ENCODE peak calls at places on chromosomes 3 and 15, in four cellular contexts. One of them, this sample, is unnamed. For H3K79me1, the result is how much of the 10 kb centered on the place peaks cover.

GRCh38 chr3:17942856-17943255 is 200.4 kb upstream of the TBC1D5 start:
- DNase-seq in IMR-90: no peak
- DNase-seq in H9: no peak
- DNase-seq in H1: no peak
- DNase-seq in this sample: peak

GRCh38 chr3:15265655-15266509 is 59.8 kb downstream of the CAPN7 start:
- DNase-seq in IMR-90: no peak
- DNase-seq in H1: no peak
- DNase-seq in H9: no peak
- DNase-seq in this sample: no peak

GRCh38 chr3:37979798-37980476 is 10.6 kb upstream of the VILL start:
- DNase-seq in H1: no peak
- DNase-seq in H9: no peak
- DNase-seq in IMR-90: no peak
- DNase-seq in this sample: no peak

GRCh38 chr3:35521196-35521595 is 118.1 kb upstream of the ARPP21 start:
- DNase-seq in H9: no peak
- DNase-seq in IMR-90: no peak
- DNase-seq in H1: no peak
- DNase-seq in this sample: peak

GRCh38 chr15:40006646-40007045 is 32.3 kb downstream of the SRP14 start:
- DNase-seq in H9: no peak
- DNase-seq in IMR-90: peak
- DNase-seq in H1: no peak
- DNase-seq in this sample: no peak

GRCh38 chr3:149378420-149379388 is 1.3 kb upstream of the TM4SF1 start:
- DNase-seq in IMR-90: no peak
- DNase-seq in H1: no peak
- DNase-seq in H9: no peak
- DNase-seq in this sample: no peak

GRCh38 chr15:52683585-52683984 is 4.4 kb upstream of the ATOSA start:
- DNase-seq in H9: no peak
- DNase-seq in IMR-90: no peak
- DNase-seq in H1: no peak
- DNase-seq in this sample: no peak

GRCh38 chr3:72651498-72651897 is 196.7 kb downstream of the SHQ1 start:
- DNase-seq in IMR-90: no peak
- DNase-seq in H1: no peak
- DNase-seq in H9: no peak
- DNase-seq in this sample: no peak

GRCh38 chr3:26460975-26461374 is 161.6 kb upstream of the LRRC3B start:
- DNase-seq in H1: no peak
- DNase-seq in H9: no peak
- DNase-seq in IMR-90: no peak
- DNase-seq in this sample: no peak

GRCh38 chr3:179027326-179027900 is 44.2 kb downstream of the ZMAT3 start:
- DNase-seq in IMR-90: peak
- DNase-seq in H1: no peak
- DNase-seq in H9: no peak
- DNase-seq in this sample: peak

GRCh38 chr15:81001180-81002003 is 669 bp downstream of the TLNRD1 start:
- DNase-seq in H9: peak
- DNase-seq in IMR-90: peak
- DNase-seq in H1: no peak
- DNase-seq in this sample: peak
- H3K23ac ChIP-seq in H9: no peak
- H3K23ac ChIP-seq in IMR-90: peak
- H3K23ac ChIP-seq in H1: no peak
- H3K23ac ChIP-seq in this sample: peak

GRCh38 chr15:42734076-42734672 is 2.8 kb downstream of the CDAN1 start:
- DNase-seq in IMR-90: no peak
- DNase-seq in H1: no peak
- DNase-seq in H9: no peak
- DNase-seq in this sample: no peak
- H3K79me1 ChIP-seq in IMR-90: under half
- H3K79me1 ChIP-seq in H1: under half
- H3K79me1 ChIP-seq in H9: under half
- H3K79me1 ChIP-seq in this sample: under half

DNA sequence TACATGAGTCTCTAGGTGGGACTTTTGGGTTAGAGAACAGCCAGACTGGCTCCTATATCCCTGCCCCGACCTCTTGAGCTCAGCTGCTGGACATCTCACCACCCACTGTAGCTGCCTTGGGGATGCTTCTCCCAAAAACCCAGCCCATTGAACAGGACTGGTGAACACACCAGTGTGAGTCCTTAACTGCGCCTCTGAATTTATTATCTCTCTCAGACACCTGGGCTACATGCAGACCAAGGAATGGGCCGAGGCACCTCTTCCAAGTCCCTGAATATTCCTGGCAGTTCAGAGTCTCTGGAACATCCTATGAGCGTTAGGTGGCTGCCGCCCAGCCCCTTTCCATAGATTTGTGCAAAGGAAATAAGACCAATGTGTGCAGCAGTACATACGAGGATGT is 104.8 kb upstream of the RPL32 start:
- DNase-seq in IMR-90: no peak
- DNase-seq in H1: no peak
- DNase-seq in H9: no peak
- DNase-seq in this sample: no peak
- H3K56ac ChIP-seq in IMR-90: no peak
- H3K56ac ChIP-seq in H1: no peak
- H3K56ac ChIP-seq in H9: no peak
- H3K56ac ChIP-seq in this sample: no peak

DNA sequence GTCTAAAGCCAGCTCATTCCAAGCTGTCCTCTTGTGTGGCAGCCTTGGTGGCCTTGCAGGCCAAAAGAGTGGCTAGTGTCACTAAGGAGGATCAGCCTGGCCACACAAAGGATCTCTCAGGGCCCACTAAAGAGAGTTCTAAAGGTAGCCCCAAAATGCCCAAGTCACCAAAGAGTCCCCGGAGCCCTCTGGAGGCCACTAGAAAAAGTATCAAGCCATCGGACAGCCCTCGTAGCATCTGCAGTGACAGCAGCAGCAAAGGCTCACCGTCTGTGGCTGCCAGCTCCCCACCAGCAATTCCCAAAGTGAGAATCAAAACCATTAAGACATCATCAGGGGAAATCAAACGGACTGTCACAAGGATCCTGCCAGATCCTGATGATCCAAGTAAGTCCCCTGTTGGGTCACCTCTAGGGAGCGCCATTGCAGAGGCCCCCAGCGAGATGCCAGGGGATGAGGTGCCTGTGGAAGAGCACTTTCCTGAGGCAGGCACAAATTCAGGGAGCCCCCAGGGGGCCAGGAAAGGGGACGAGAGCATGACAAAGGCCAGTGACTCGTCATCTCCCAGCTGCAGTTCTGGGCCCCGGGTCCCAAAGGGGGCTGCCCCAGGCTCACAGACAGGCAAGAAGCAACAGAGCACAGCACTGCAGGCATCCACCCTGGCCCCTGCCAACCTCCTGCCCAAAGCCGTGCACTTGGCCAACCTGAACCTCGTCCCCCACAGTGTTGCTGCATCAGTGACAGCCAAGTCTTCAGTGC is 33.5 kb upstream of the ALPK3 start:
- DNase-seq in IMR-90: no peak
- DNase-seq in H1: peak
- DNase-seq in H9: peak
- DNase-seq in this sample: peak
- H3K23ac ChIP-seq in IMR-90: no peak
- H3K23ac ChIP-seq in H1: no peak
- H3K23ac ChIP-seq in H9: no peak
- H3K23ac ChIP-seq in this sample: no peak

This sample was measured in mesendoderm.